ENCODE peak calls at places on chromosomes 4 and X, in six cellular contexts. U is upper lobe of right lung; J is psoas muscle; R is WTC11; W is thoracic aorta; H is CD8-positive, alpha-beta T cell. D is an unnamed sample.

GRCh38 chrX:132336172-132336571 is 116.9 kb upstream of the RAP2C start:
- DNase-seq in U (no peak), J (no peak), R (no peak), W (no peak), H (no peak), D (no peak)

GRCh38 chrX:133979641-133980230 is 5.7 kb downstream of the GPC3 start:
- DNase-seq in U (no peak), J (no peak), R (no peak), W (no peak), H (no peak), D (no peak)

GRCh38 chr4:173860079-173860478 is 330.1 kb upstream of the HAND2 start:
- DNase-seq in U (no peak), J (no peak), R (no peak), W (no peak), H (no peak), D (no peak)

GRCh38 chrX:44908198-44908597 is 35.2 kb downstream of the KDM6A start:
- DNase-seq in U (no peak), J (no peak), R (no peak), W (no peak), H (no peak), D (no peak)

GRCh38 chr4:142812091-142812490 is 34.0 kb downstream of the INPP4B start:
- DNase-seq in U (no peak), J (no peak), R (no peak), W (no peak), H (no peak), D (no peak)

GRCh38 chr4:48343035-48343434 is 1.7 kb downstream of the SLAIN2 start:
- DNase-seq in U (no peak), J (no peak), R (no peak), W (no peak), H (no peak), D (no peak)

GRCh38 chr4:108328033-108328732 is 159.5 kb upstream of the LEF1 start:
- DNase-seq in U (no peak), J (no peak), R (no peak), W (no peak), H (no peak), D (no peak)

GRCh38 chr4:13531609-13531998 is 12.7 kb downstream of the NKX3-2 start:
- DNase-seq in U (no peak), J (no peak), R (no peak), W (no peak), H (no peak), D (no peak)

GRCh38 chrX:123348468-123348867 is 164.4 kb downstream of the GRIA3 start:
- DNase-seq in U (no peak), J (no peak), R (no peak), W (no peak), H (no peak), D (no peak)

GRCh38 chrX:68835104-68835442 is 6.3 kb downstream of the EFNB1 start:
- DNase-seq in U (no peak), J (no peak), R (no peak), W (no peak), H (no peak), D (no peak)

GRCh38 chr4:111031180-111031579 is 408.3 kb upstream of the PITX2 start:
- DNase-seq in U (no peak), J (no peak), R (no peak), W (no peak), H (no peak), D (no peak)

GRCh38 chr4:109016200-109016599 is 253.3 kb upstream of the ETNPPL start:
- DNase-seq in U (no peak), J (no peak), R (no peak), W (no peak), H (no peak), D (no peak)

GRCh38 chrX:150513564-150513963 is 54.9 kb upstream of the MTM1 start:
- DNase-seq in U (no peak), J (no peak), R (no peak), W (no peak), H (no peak), D (no peak)

GRCh38 chr4:7759221-7759620 is 180.4 kb downstream of the AFAP1 start:
- DNase-seq in U (no peak), J (no peak), R (no peak), W (no peak), H (peak), D (no peak)

GRCh38 chrX:136768469-136769084 is 12.2 kb downstream of the ARHGEF6 start:
- DNase-seq in U (no peak), J (peak), R (peak), W (no peak), H (no peak), D (no peak)

GRCh38 chr4:175253184-175253902 is 335.2 kb downstream of the ADAM29 start:
- DNase-seq in U (no peak), J (no peak), R (no peak), W (no peak), H (no peak), D (no peak)

GRCh38 chr4:133146574-133147198 is 2.4 kb upstream of the PCDH10 start:
- DNase-seq in U (no peak), J (no peak), R (peak), W (no peak), H (no peak), D (peak)

DNA sequence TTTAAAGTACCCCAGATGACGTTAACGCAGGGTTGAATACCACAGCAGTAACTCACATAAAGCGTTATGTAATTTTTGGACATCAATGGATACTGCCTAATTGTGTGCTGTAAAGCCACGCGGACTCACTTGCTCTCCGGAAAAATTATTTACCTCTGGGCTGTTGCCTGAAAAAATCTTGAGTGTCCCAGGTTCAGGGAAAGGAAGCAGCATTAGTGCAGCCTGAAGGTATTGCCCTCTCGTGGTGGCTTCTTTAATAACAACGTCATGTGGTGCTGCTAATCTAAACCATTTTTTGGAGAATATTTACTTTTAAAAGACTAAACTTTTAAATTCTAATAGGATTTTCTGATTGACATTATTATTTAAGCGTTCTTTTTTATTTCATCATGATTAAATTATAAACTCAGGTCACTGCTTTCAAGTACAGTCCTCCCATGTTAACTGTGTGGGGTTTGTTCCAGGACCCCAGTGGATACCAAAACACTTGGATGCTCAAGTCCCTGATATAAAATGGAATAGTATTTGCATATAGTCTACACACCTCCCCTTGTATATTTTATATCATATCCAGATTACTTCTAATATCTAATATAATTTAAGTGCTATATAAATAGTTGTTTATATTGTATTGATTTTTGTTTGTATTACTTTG is 384.8 kb downstream of the FAM133A start:
- DNase-seq in U (no peak), J (no peak), R (peak), W (no peak), H (no peak), D (peak)
- TF ChIP-seq CTCF in U (peak), J (peak), R (peak), W (peak), H (no peak), D (peak)

GRCh38 chr4:164997941-164998340 is 20.5 kb upstream of the TRIM61 start:
- DNase-seq in U (no peak), J (no peak), R (no peak), W (no peak), H (no peak), D (no peak)

DNA sequence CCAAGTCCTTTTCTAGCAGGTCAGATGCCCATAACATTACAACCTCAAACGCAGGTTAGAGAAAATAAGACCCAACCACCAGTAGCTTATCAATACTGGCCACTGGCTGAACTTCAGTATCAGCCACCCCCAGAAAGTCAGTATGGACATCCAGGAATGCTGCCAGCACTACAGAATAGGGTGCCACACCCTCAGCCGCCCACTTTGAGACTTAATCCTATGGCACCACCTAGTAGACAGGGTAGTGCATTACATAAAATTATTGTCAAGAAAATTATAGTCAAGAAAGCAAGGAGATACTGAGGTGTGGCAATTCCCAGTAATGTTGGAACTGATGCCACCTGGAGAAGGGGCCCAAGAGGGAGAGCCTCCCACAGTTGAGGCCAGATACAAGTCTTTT is 19.9 kb upstream of the TRIM61 start:
- DNase-seq in U (no peak), J (no peak), R (no peak), W (no peak), H (no peak), D (no peak)
- TF ChIP-seq CTCF in U (no peak), J (no peak), R (no peak), W (no peak), H (no peak), D (no peak)

GRCh38 chrX:98299785-98300184 is 1416.1 kb downstream of the RPA4 start:
- DNase-seq in U (no peak), J (no peak), R (no peak), W (no peak), H (no peak), D (no peak)

GRCh38 chrX:98294310-98294709 is 1410.6 kb downstream of the RPA4 start:
- DNase-seq in U (no peak), J (no peak), R (no peak), W (no peak), H (no peak), D (no peak)

GRCh38 chrX:98296129-98296528 is 1412.4 kb downstream of the RPA4 start:
- DNase-seq in U (no peak), J (no peak), R (no peak), W (no peak), H (no peak), D (no peak)
- TF ChIP-seq CTCF in U (no peak), J (no peak), R (no peak), W (no peak), H (no peak), D (no peak)

GRCh38 chr4:185011408-185011807 is 6.9 kb upstream of the HELT start:
- DNase-seq in U (no peak), J (no peak), R (peak), W (no peak), H (no peak), D (peak)
- TF ChIP-seq CTCF in U (peak), J (no peak), R (peak), W (no peak), H (peak), D (peak)

D was measured in nephron progenitor cell.